ENCODE peak calls at places on chromosome 10, in five cellular contexts. B, Y, Z, V and H are unnamed samples.

GRCh38 chr10:5960070-5960972 is 17.0 kb downstream of the IL15RA start:
- DNase-seq in B (peak), Y (no peak), V (no peak), Z (no peak), H (no peak)

GRCh38 chr10:21975378-21975990 is 28.0 kb downstream of the DNAJC1 start:
- DNase-seq in Z (no peak), B (no peak), V (peak), Y (no peak), H (no peak)

GRCh38 chr10:3292601-3293000 is 120.0 kb upstream of the PITRM1 start:
- DNase-seq in B (no peak), V (no peak), Y (no peak), Z (no peak), H (peak)

GRCh38 chr10:96626795-96627194 is 40.0 kb upstream of the TM9SF3 start:
- DNase-seq in V (no peak), Z (no peak), Y (peak), B (peak), H (no peak)

GRCh38 chr10:4384254-4384653 is 441.8 kb upstream of the AKR1E2 start:
- DNase-seq in B (no peak), V (no peak), Z (no peak), Y (no peak), H (peak)

GRCh38 chr10:114271014-114271778 is 32.1 kb downstream of the VWA2 start:
- DNase-seq in Y (no peak), B (no peak), V (no peak), Z (no peak), H (peak)

GRCh38 chr10:93816123-93816747 is 58.5 kb downstream of the LGI1 start:
- DNase-seq in Z (peak), Y (peak), B (peak), V (peak), H (peak)

GRCh38 chr10:79336276-79336675 is 11.0 kb upstream of the PPIF start:
- DNase-seq in Y (no peak), B (no peak), Z (no peak), V (no peak), H (no peak)

GRCh38 chr10:93788413-93789208 is 30.9 kb downstream of the LGI1 start:
- DNase-seq in Y (no peak), B (no peak), Z (no peak), V (no peak), H (no peak)

GRCh38 chr10:42933454-42934340 is 143.2 kb upstream of the RET start:
- DNase-seq in B (no peak), V (no peak), Y (peak), Z (no peak), H (peak)

GRCh38 chr10:86536294-86536861 is 14.8 kb upstream of the WAPL start:
- DNase-seq in V (no peak), B (no peak), Z (no peak), Y (peak), H (no peak)

GRCh38 chr10:78433063-78433717 is 399.5 kb downstream of the RPS24 start:
- DNase-seq in Y (no peak), Z (no peak), V (no peak), B (no peak), H (no peak)

GRCh38 chr10:19638173-19638872 is 177.9 kb upstream of the PLXDC2 start:
- DNase-seq in V (peak), B (no peak), Z (peak), Y (no peak), H (no peak)

GRCh38 chr10:118856106-118856505 is 101.3 kb upstream of the CACUL1 start:
- DNase-seq in Y (no peak), V (no peak), B (no peak), Z (no peak), H (no peak)

GRCh38 chr10:77608281-77608680 is 29.3 kb downstream of the KCNMA1 start:
- DNase-seq in V (no peak), Y (no peak), Z (no peak), B (no peak), H (no peak)

GRCh38 chr10:131722525-131723264 is 178.1 kb upstream of the PPP2R2D start:
- DNase-seq in B (no peak), Y (no peak), V (no peak), Z (no peak), H (no peak)

GRCh38 chr10:78688945-78689935 is 379.5 kb upstream of the ZMIZ1 start:
- DNase-seq in Y (no peak), B (no peak), Z (no peak), V (no peak), H (no peak)

GRCh38 chr10:34290412-34291082 is 524.5 kb downstream of the PARD3 start:
- DNase-seq in Y (no peak), Z (no peak), B (no peak), V (peak), H (peak)

GRCh38 chr10:46267132-46267985 is 19.4 kb upstream of the ANTXRL start:
- DNase-seq in Z (no peak), B (no peak), V (no peak), Y (no peak), H (no peak)

GRCh38 chr10:480928-481551 is 208.4 kb downstream of the DIP2C start:
- DNase-seq in B (no peak), V (no peak), Z (no peak), Y (no peak), H (peak)

GRCh38 chr10:87930141-87930540 is 66.7 kb downstream of the PTEN start:
- DNase-seq in V (no peak), B (no peak), Z (no peak), Y (no peak), H (no peak)

GRCh38 chr10:30728127-30728526 is 98.6 kb upstream of the LYZL2 start:
- DNase-seq in B (no peak), Y (no peak), V (no peak), Z (no peak), H (no peak)

GRCh38 chr10:132356621-132357195 is 24.7 kb downstream of the LRRC27 start:
- DNase-seq in V (no peak), B (no peak), Z (no peak), Y (no peak), H (no peak)

GRCh38 chr10:87750001-87750651 is 67.9 kb downstream of the ATAD1 start:
- DNase-seq in Y (no peak), Z (no peak), B (no peak), V (no peak), H (no peak)

GRCh38 chr10:64430690-64431323 is 909.6 kb downstream of the REEP3 start:
- DNase-seq in V (peak), Y (peak), B (no peak), Z (no peak), H (peak)

GRCh38 chr10:103224133-103224532 is 21.6 kb upstream of the RPEL1 start:
- DNase-seq in V (no peak), Y (no peak), Z (no peak), B (no peak), H (no peak)

GRCh38 chr10:78433722-78434535 is 400.3 kb downstream of the RPS24 start:
- DNase-seq in Z (no peak), V (no peak), B (no peak), Y (no peak), H (no peak)

GRCh38 chr10:121478590-121478989 is 119.7 kb downstream of the FGFR2 start:
- DNase-seq in Y (no peak), V (no peak), B (no peak), Z (no peak), H (no peak)

GRCh38 chr10:71727429-71728217 is 8.0 kb upstream of the C10orf105 start:
- DNase-seq in Y (no peak), B (peak), Z (no peak), V (peak), H (no peak)

GRCh38 chr10:99700649-99701048 is 31.3 kb downstream of the COX15 start:
- DNase-seq in B (no peak), V (no peak), Z (no peak), Y (no peak), H (no peak)
- TF ChIP-seq JUN in B (no peak), V (no peak), Z (no peak), Y (no peak), H (no peak)

DNA sequence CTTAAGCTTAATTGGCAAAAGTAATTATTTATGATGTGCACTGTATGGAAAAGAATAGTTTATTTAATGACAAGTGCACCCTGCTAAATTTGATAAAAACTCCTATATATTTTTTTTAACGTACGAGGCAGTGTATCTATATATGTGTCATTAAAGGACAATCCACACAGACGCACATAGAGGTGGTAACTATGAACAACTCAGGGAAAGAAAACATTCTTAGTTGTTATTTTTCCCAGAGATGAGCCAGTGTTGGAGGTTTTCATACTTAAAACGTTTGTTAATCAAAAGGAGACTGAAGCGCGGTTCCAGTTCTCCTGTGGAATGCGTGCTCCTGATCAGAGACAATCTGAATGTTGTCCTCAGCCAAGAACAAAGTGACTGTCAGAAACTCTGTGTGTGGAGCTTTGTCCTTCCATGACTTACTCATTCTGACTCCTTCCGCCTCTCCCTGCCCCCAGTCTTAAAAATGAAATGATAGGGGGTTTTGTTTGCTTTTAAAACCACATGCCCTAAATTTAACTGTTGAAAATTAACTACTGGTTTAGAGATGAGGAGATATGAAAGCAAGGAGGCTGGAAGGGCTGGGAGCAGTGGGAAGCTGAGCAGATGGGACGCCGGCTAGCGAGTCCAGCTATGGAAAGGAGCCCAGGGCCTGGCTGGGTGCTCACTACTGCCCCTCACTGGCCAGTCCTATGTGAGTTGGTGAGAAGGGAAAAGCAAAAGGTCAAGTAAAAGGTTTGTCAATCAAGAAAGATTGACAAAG is 99.6 kb downstream of the SVIL start:
- DNase-seq in Z (peak), V (peak), Y (peak), B (peak), H (peak)
- TF ChIP-seq JUN in Z (no peak), V (no peak), Y (no peak), B (no peak), H (no peak)

GRCh38 chr10:14952851-14953451 is 945 bp downstream of the DCLRE1C start:
- DNase-seq in V (no peak), B (peak), Z (no peak), Y (peak), H (no peak)
- TF ChIP-seq JUN in V (no peak), B (no peak), Z (no peak), Y (no peak), H (no peak)

DNA sequence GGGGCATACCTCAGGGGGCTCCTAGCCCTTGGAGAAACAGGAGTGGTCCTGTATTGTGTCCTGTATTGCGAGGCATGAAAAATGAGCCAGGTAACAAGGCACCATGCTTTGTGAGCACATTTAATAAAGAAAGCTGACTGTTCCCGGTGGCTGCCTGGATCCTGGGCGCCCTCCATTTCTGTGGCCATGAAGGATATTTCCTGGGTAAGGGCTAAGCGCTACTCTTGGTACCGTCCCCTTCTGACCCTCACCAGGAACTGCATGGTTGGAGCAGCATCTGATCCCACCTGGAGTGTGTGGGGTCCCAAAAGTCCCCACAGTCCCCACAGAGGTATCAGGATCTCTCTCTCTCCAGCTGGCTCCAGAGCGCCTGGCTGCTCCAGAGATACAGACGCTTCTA is 139.5 kb downstream of the MAPK8 start:
- DNase-seq in B (no peak), Y (no peak), Z (no peak), V (no peak), H (no peak)
- TF ChIP-seq JUN in B (no peak), Y (no peak), Z (no peak), V (no peak), H (no peak)